ENCODE peak calls at places on chromosomes 16 and 17, in ten cellular contexts. U is body of pancreas; F is fibroblast of villous mesenchyme; L is AG04450; I is ascending aorta; M is glutamatergic neuron; X is A549; R is GM23338; S is esophagus muscularis mucosa; A is CD8-positive, alpha-beta T cell. D is an unnamed sample.

GRCh38 chr16:3458852-3459361 is 15.4 kb downstream of the NAA60 start:
- DNase-seq in R (no peak), M (no peak), F (peak), S (no peak), L (no peak), X (peak), I (no peak), U (peak), A (no peak), D (peak)

GRCh38 chr16:68079616-68080344 is 5.4 kb upstream of the NFATC3 start:
- DNase-seq in A (peak), R (no peak), M (no peak), X (no peak), I (no peak), F (peak), U (peak), L (no peak), S (peak), D (peak)

GRCh38 chr17:78356163-78356713 is 3.6 kb downstream of the SOCS3 start:
- DNase-seq in L (peak), M (no peak), R (peak), X (peak), A (peak), U (no peak), I (no peak), S (no peak), F (peak), D (peak)

GRCh38 chr17:39252788-39253460 is 27.2 kb upstream of the STAC2 start:
- DNase-seq in R (peak), M (no peak), I (no peak), X (no peak), F (no peak), S (no peak), U (no peak), L (no peak), A (no peak), D (no peak)

GRCh38 chr17:79610151-79610645 is 653 bp downstream of the RBFOX3 start:
- DNase-seq in L (no peak), X (no peak), R (no peak), F (no peak), S (no peak), M (peak), A (no peak), I (no peak), U (no peak), D (peak)

GRCh38 chr17:59287452-59287851 is 44.0 kb upstream of the YPEL2 start:
- DNase-seq in L (no peak), I (no peak), F (no peak), R (no peak), A (no peak), M (no peak), S (no peak), X (no peak), U (no peak), D (no peak)

GRCh38 chr17:44324092-44324570 is 492 bp downstream of the SLC25A39 start:
- DNase-seq in A (no peak), S (no peak), I (no peak), R (no peak), F (no peak), L (no peak), M (no peak), U (peak), X (no peak), D (peak)

GRCh38 chr17:78883090-78883532 is 19.9 kb downstream of the CEP295NL start:
- DNase-seq in R (no peak), L (no peak), M (no peak), A (no peak), S (peak), U (no peak), I (peak), X (peak), F (peak), D (no peak)

GRCh38 chr17:10617120-10617505 is 40.0 kb downstream of the MYH3 start:
- DNase-seq in X (no peak), I (no peak), U (no peak), R (no peak), A (no peak), S (no peak), M (no peak), F (no peak), L (no peak), D (no peak)

GRCh38 chr17:81340606-81341346 is 45.7 kb upstream of the SLC38A10 start:
- DNase-seq in S (no peak), F (no peak), X (no peak), R (no peak), L (no peak), U (peak), A (no peak), M (no peak), I (no peak), D (no peak)

GRCh38 chr16:3157229-3158013 is 22.6 kb downstream of the ZNF213 start:
- DNase-seq in F (peak), X (peak), S (no peak), M (peak), A (peak), L (peak), I (no peak), U (peak), R (peak), D (no peak)

GRCh38 chr16:4891097-4891885 is 44.0 kb downstream of the UBN1 start:
- DNase-seq in S (no peak), X (no peak), R (no peak), U (no peak), L (no peak), M (no peak), F (no peak), I (no peak), A (no peak), D (no peak)

GRCh38 chr17:75049057-75049456 is 2.0 kb downstream of the KCTD2 start:
- DNase-seq in X (no peak), R (no peak), A (no peak), F (no peak), L (no peak), U (no peak), M (no peak), I (no peak), S (no peak), D (no peak)

GRCh38 chr16:17251496-17251895 is 219.3 kb downstream of the XYLT1 start:
- DNase-seq in R (peak), L (no peak), S (no peak), X (no peak), U (no peak), I (no peak), M (no peak), F (no peak), A (no peak), D (no peak)
- TF ChIP-seq CTCF in R (no peak), L (no peak), S (no peak), X (no peak), U (no peak), I (no peak), M (no peak), F (no peak), A (no peak), D (no peak)

GRCh38 chr17:14211778-14212177 is 24.9 kb downstream of the CDRT15 start:
- DNase-seq in L (no peak), A (peak), U (peak), I (no peak), M (no peak), S (peak), F (peak), X (no peak), R (peak), D (peak)
- TF ChIP-seq CTCF in L (peak), A (peak), U (no peak), I (peak), M (no peak), S (peak), F (peak), X (no peak), R (peak), D (peak)

DNA sequence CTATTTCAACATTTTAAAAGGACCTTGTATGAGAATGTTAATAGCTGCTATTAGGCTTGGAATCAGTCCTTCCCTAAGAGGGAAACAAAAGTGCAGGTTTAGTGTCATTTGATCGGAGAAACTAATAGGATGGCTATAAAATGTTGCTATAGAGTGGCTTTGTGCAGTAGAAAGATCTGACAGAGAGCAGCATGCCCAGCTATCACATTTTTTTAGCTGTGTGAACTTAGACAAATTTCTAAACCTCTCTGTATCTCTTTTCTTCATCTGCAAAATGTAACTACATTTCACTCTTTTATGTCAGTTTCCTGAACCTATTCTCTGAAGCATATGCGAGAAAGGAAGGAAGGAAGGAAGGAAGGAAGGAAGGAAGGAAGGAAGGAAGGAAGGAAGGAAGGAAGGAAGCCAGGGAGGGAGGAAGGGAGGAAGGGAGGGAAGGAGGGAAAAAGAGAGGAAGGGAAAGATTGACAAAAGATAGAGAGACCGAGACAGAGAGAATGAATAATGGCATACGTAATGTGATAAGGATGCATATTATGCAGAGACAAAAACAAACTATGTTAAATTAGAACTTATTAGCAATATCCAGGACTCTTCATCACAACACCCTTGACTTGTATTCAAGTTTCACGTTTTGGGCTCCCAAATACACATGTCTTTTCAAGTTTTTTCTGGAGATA is 52.6 kb upstream of the CDH8 start:
- DNase-seq in M (no peak), A (no peak), S (no peak), L (no peak), U (no peak), R (no peak), I (no peak), F (no peak), X (no peak), D (no peak)
- TF ChIP-seq CTCF in M (no peak), A (no peak), S (no peak), L (no peak), U (no peak), R (no peak), I (no peak), F (no peak), X (no peak), D (no peak)

GRCh38 chr17:7046127-7046724 is 2.3 kb upstream of the SLC16A11 start:
- DNase-seq in A (peak), I (no peak), X (no peak), U (peak), S (no peak), M (peak), L (no peak), R (peak), F (no peak), D (no peak)
- TF ChIP-seq CTCF in A (no peak), I (no peak), X (peak), U (no peak), S (no peak), M (no peak), L (no peak), R (no peak), F (no peak), D (no peak)

GRCh38 chr17:28839221-28839620 is 3.4 kb downstream of the FAM222B start:
- DNase-seq in U (no peak), R (no peak), I (no peak), F (peak), A (no peak), M (no peak), L (no peak), S (no peak), X (no peak), D (no peak)
- TF ChIP-seq CTCF in U (no peak), R (no peak), I (no peak), F (no peak), A (no peak), M (no peak), L (no peak), S (no peak), X (no peak), D (no peak)

DNA sequence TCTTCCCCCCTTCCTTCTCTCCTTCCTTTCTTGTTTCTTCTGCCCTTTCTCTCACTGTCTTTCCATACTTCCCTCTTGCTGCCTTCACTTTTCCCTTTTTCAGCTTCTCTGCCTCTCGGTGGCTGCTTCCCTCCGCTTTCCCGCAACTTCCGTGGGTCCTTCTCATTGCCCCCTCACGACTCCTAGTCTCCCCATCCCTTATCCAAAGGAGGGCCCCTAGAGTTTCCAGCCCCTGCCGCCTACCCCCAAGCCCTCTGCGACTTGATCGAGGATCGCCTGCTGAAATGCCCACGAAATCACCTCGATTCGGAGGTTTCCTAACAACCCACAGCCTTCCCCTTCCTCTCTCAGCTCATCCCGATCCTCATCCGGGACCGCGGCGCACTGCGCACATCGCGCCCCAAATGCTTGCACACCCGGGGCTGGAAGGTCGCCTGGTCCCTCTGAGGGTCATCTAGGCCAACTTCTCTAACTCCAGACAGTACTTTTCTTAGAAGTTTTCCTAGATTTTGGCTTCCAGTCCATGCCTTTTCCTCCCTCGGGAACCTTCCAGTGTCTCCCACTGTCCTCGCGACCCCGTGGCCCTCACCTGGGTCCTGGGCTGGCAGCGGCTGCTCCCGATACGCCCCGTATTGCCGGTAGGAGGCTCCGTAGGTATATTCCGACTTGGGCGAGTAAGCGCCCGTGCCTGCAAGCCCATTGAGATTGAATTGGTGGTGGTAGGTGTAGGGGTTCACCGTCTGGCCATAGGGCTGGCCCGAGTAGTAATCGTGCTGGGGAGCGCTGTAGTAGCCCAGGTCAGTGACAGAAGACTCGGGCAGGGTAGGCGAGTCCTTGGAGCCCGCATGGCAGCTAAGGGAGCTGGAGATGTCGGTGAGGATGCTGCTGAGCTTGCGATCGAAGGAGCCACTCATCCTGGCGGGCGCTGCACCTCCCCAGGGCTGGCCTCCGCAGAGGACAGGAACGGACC is 654 bp downstream of the DLX3 start:
- DNase-seq in L (no peak), F (no peak), A (no peak), R (peak), U (no peak), I (no peak), S (no peak), M (no peak), X (no peak), D (no peak)
- TF ChIP-seq CTCF in L (no peak), F (no peak), A (no peak), R (peak), U (no peak), I (no peak), S (no peak), M (peak), X (no peak), D (no peak)

GRCh38 chr16:85825326-85825725 is 25.8 kb downstream of the COX4I1 start:
- DNase-seq in M (no peak), L (no peak), S (no peak), A (no peak), X (no peak), U (no peak), F (no peak), I (no peak), R (peak), D (no peak)
- TF ChIP-seq CTCF in M (no peak), L (no peak), S (no peak), A (no peak), X (no peak), U (no peak), F (no peak), I (no peak), R (peak), D (peak)

DNA sequence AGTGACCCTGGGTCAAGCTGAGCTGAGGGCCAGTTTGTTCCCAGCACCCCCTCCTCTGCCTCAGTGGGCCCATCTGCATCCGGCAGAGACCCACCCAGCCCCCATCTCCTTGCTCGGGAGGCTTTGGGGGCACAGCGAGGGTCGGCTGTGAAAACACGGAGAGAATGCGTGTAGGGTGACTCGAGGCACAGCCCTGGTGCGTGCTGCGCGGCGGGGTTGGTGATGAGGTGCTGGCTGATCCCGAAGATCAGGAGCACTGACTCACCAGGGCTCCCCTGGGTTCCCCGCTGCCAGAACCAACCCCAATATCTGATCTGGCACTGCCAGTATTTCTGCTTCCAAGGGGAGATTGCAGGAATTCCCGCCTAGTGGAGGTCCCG is 7.5 kb upstream of the KRT17 start:
- DNase-seq in F (no peak), X (no peak), I (no peak), S (no peak), L (no peak), R (no peak), U (no peak), A (no peak), M (no peak), D (no peak)
- TF ChIP-seq CTCF in F (no peak), X (no peak), I (no peak), S (no peak), L (no peak), R (no peak), U (no peak), A (no peak), M (no peak), D (no peak)

D was measured in GM20000.